ENCODE peak calls at places on chromosomes 1 and 21, in eight cellular contexts. T is Panc1, L is sigmoid colon, D is H1, Y is HCT116, X is spleen, R is HepG2, N is transverse colon. U is an unnamed sample.
A peak's percentile ranks its signal among the peaks of the same experiment; 100 is the strongest.

GRCh38 chr21:45408271-45408791 is 3.4 kb downstream of the COL18A1 start:
- DNase-seq in Y (no peak), T (no peak), D (no peak), L (peak; percentile 62), R (no peak), X (peak; percentile 55), N (no peak), U (no peak)

GRCh38 chr1:96157101-96157500 is 564.5 kb upstream of the PTBP2 start:
- DNase-seq in D (no peak), R (no peak), Y (no peak), X (no peak), N (no peak), T (no peak), L (no peak), U (no peak)

GRCh38 chr1:182169203-182169602 is 107.7 kb upstream of the ZNF648 start:
- DNase-seq in R (no peak), N (no peak), X (no peak), Y (no peak), D (no peak), T (no peak), L (peak; percentile 73), U (no peak)

GRCh38 chr1:3032970-3033794 is 11.9 kb downstream of the ACTRT2 start:
- DNase-seq in N (no peak), X (peak; percentile 53), R (no peak), T (no peak), D (no peak), L (peak; percentile 39), Y (no peak), U (no peak)

GRCh38 chr1:6004412-6005123 is 12.3 kb upstream of the NPHP4 start:
- DNase-seq in T (no peak), L (peak; percentile 36), X (peak; percentile 47), N (no peak), Y (no peak), D (no peak), R (no peak), U (no peak)

GRCh38 chr1:56135069-56135863 is 444.1 kb downstream of the PLPP3 start:
- DNase-seq in N (no peak), D (no peak), L (no peak), Y (no peak), X (no peak), T (no peak), R (no peak), U (no peak)

GRCh38 chr1:22681564-22682276 is 28.7 kb downstream of the C1QB start:
- DNase-seq in T (no peak), L (no peak), D (no peak), R (no peak), N (no peak), Y (no peak), X (peak; percentile 21), U (no peak)

GRCh38 chr1:74161494-74161893 is 36.5 kb downstream of the LRRIQ3 start:
- DNase-seq in R (no peak), D (no peak), L (no peak), N (no peak), X (no peak), T (no peak), Y (no peak), U (no peak)

GRCh38 chr1:170716835-170717429 is 53.0 kb downstream of the PRRX1 start:
- DNase-seq in Y (no peak), N (no peak), T (no peak), X (no peak), L (no peak), D (no peak), R (no peak), U (no peak)

GRCh38 chr21:28776251-28776650 is 216.4 kb downstream of the LTN1 start:
- DNase-seq in D (no peak), X (no peak), Y (no peak), T (no peak), R (no peak), N (no peak), L (no peak), U (no peak)

GRCh38 chr1:15771836-15772516 is 13.4 kb downstream of the FBLIM1 start:
- DNase-seq in L (no peak), T (no peak), R (no peak), N (no peak), X (no peak), Y (no peak), D (no peak), U (no peak)

GRCh38 chr1:182611787-182612186 is 7.6 kb upstream of the RGS16 start:
- DNase-seq in N (no peak), L (no peak), X (no peak), Y (no peak), T (no peak), R (no peak), D (no peak), U (no peak)

GRCh38 chr1:234540404-234540762 is 61.4 kb upstream of the TARBP1 start:
- DNase-seq in T (no peak), R (no peak), X (no peak), D (no peak), Y (no peak), N (no peak), L (peak; percentile 63), U (no peak)

GRCh38 chr1:30476911-30477459 is 246.4 kb downstream of the MATN1 start:
- DNase-seq in N (no peak), Y (no peak), R (no peak), L (peak; percentile 37), X (peak; percentile 53), T (no peak), D (no peak), U (peak; percentile 14)
- TF ChIP-seq POLR2AphosphoS5 in N (no peak), Y (no peak), R (no peak), L (no peak), X (no peak), T (no peak), D (no peak), U (no peak)

DNA sequence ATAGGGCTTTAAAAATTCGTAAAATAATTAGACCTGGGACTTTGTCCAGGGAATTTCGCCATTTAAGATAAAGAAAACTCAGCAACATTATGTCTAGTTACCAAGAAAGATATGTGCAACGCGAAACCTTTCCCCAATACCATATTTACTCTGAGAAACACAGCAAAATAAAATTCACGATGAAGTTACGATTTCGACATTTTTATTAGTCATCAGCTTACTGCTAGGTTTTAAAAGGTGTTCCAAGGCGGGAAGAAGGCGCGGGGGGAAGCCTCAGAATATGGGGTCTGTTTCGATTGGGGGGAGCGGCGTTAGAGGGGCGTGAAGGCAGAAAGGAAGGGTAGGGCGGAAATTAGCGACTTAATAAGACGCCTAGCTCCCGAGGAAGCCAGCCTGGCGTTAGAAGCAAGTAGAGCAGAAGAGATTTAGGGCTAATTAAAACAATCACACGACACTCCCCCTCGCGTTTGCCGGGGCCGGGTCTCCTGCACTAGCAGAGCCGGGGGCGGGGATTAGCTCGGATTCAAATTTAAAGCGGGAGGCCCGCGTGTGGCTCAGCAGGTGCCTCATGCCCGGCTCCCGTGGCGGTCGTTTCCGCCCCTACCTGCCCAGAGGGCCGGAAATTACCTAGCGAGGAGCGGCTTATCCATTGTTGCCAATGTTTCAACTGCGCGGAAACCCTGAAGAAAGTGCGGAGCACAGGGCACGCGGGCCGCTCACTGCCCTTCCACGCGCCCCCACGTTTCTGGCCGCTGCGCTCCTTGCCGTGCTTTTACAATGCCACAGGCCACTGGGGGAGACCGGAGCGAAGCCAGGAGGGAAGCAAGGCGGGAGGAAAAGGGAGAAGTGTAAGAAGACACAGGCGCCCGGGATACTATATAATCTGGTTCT is 795 bp upstream of the POU2F1 start:
- DNase-seq in Y (peak; percentile 80), N (peak; percentile 93), R (peak; percentile 69), T (no peak), D (peak; percentile 93), L (peak; percentile 84), X (peak; percentile 96), U (peak; percentile 90)
- TF ChIP-seq POLR2AphosphoS5 in Y (peak; percentile 57), N (peak; percentile 55), R (peak; percentile 77), T (peak; percentile 78), D (peak; percentile 83), L (peak; percentile 6), X (peak; percentile 85), U (no peak)

GRCh38 chr1:59243544-59243943 is 53.4 kb upstream of the FGGY start:
- DNase-seq in N (no peak), X (no peak), R (no peak), D (no peak), Y (no peak), T (no peak), L (no peak), U (no peak)
- TF ChIP-seq POLR2AphosphoS5 in N (no peak), X (no peak), R (no peak), D (no peak), Y (no peak), T (no peak), L (no peak), U (no peak)

GRCh38 chr1:20867847-20868246 is 80.7 kb upstream of the HP1BP3 start:
- DNase-seq in D (no peak), N (no peak), T (no peak), R (no peak), L (no peak), Y (no peak), X (no peak), U (no peak)

GRCh38 chr1:20873311-20873710 is 86.2 kb upstream of the HP1BP3 start:
- DNase-seq in L (no peak), R (no peak), Y (no peak), T (no peak), N (no peak), X (no peak), D (no peak), U (no peak)

GRCh38 chr1:20875198-20875973 is 88.3 kb upstream of the HP1BP3 start:
- DNase-seq in L (no peak), R (no peak), N (peak; percentile 64), T (no peak), Y (no peak), D (no peak), X (no peak), U (no peak)

GRCh38 chr1:20868263-20868662 is 81.2 kb upstream of the HP1BP3 start:
- DNase-seq in D (no peak), R (no peak), Y (no peak), T (no peak), X (no peak), N (no peak), L (no peak), U (no peak)

GRCh38 chr1:20871419-20871818 is 84.3 kb upstream of the HP1BP3 start:
- DNase-seq in T (no peak), N (no peak), L (no peak), D (no peak), Y (no peak), R (no peak), X (no peak), U (no peak)
- TF ChIP-seq POLR2AphosphoS5 in T (no peak), N (no peak), L (no peak), D (no peak), Y (no peak), R (no peak), X (no peak), U (no peak)

GRCh38 chr1:220818421-220819173 is 31.9 kb downstream of the MTARC1 start:
- DNase-seq in Y (no peak), R (no peak), T (no peak), N (peak; percentile 49), L (peak; percentile 95), X (no peak), D (peak; percentile 38), U (no peak)
- TF ChIP-seq POLR2AphosphoS5 in Y (no peak), R (no peak), T (no peak), N (peak; percentile 96), L (peak; percentile 99), X (no peak), D (no peak), U (no peak)

DNA sequence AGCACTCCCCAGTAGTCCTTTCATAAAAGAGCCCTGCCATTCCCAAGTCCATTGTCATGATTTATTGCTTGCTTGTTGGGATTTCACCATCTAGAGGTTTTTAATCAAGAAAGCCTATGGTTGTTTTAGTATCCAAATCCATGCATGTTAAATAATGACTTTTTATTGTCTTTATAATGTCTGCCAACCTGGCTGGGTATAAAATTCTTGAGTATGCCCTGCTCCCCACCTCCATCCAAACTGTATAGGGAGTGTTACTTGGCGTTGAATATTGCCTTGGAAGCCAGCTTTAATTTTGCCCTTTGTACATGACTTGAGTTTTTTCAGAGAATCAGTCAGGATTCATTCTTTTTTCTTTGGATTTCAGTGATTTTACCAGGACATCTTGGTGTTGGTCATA is 44.2 kb downstream of the DISC1 start:
- DNase-seq in T (no peak), R (no peak), Y (no peak), D (no peak), X (no peak), L (no peak), N (no peak), U (no peak)
- TF ChIP-seq POLR2AphosphoS5 in T (no peak), R (no peak), Y (no peak), D (no peak), X (no peak), L (no peak), N (no peak), U (no peak)